ENCODE peak calls at places on chromosomes 7 and 10, in five cellular contexts. One of them, this sample, is unnamed.
A peak's percentile ranks its signal among the peaks of the same experiment; 100 is the strongest.

GRCh38 chr7:121084256-121084655 is 95.7 kb downstream of the CPED1 start:
- DNase-seq in tibial artery: no peak
- DNase-seq in colonic mucosa: no peak
- DNase-seq in GM12878: no peak
- DNase-seq in Peyer's patch: no peak
- DNase-seq in this sample: peak; percentile 28

GRCh38 chr7:152523916-152524315 is 88.1 kb upstream of the KMT2C start:
- DNase-seq in tibial artery: no peak
- DNase-seq in colonic mucosa: no peak
- DNase-seq in GM12878: no peak
- DNase-seq in Peyer's patch: no peak
- DNase-seq in this sample: no peak

GRCh38 chr10:1166828-1167275 is 110.7 kb downstream of the WDR37 start:
- DNase-seq in tibial artery: peak; percentile 2
- DNase-seq in colonic mucosa: no peak
- DNase-seq in GM12878: no peak
- DNase-seq in Peyer's patch: peak; percentile 20
- DNase-seq in this sample: no peak

GRCh38 chr7:95246935-95247370 is 77.4 kb downstream of the PON1 start:
- DNase-seq in tibial artery: peak; percentile 29
- DNase-seq in colonic mucosa: peak; percentile 76
- DNase-seq in GM12878: peak; percentile 5
- DNase-seq in Peyer's patch: no peak
- DNase-seq in this sample: peak; percentile 85

GRCh38 chr7:90613088-90613498 is 17.0 kb downstream of the CDK14 start:
- DNase-seq in tibial artery: no peak
- DNase-seq in colonic mucosa: no peak
- DNase-seq in GM12878: peak; percentile 69
- DNase-seq in Peyer's patch: no peak
- DNase-seq in this sample: peak; percentile 47

GRCh38 chr10:103448751-103449150 is 3.4 kb downstream of the CALHM2 start:
- DNase-seq in tibial artery: peak; percentile 88
- DNase-seq in colonic mucosa: peak; percentile 34
- DNase-seq in GM12878: no peak
- DNase-seq in Peyer's patch: no peak
- DNase-seq in this sample: peak; percentile 80

GRCh38 chr10:11867497-11867896 is 44.3 kb downstream of the PROSER2 start:
- DNase-seq in tibial artery: no peak
- DNase-seq in colonic mucosa: no peak
- DNase-seq in GM12878: no peak
- DNase-seq in Peyer's patch: no peak
- DNase-seq in this sample: no peak

GRCh38 chr7:130275826-130276291 is 9.2 kb downstream of the CPA2 start:
- DNase-seq in tibial artery: no peak
- DNase-seq in colonic mucosa: no peak
- DNase-seq in GM12878: no peak
- DNase-seq in Peyer's patch: no peak
- DNase-seq in this sample: no peak

GRCh38 chr10:24370877-24371276 is 161.9 kb downstream of the KIAA1217 start:
- DNase-seq in tibial artery: no peak
- DNase-seq in colonic mucosa: no peak
- DNase-seq in GM12878: no peak
- DNase-seq in Peyer's patch: no peak
- DNase-seq in this sample: no peak

GRCh38 chr7:157840913-157841756 is 504.3 kb downstream of the DNAJB6 start:
- DNase-seq in tibial artery: no peak
- DNase-seq in colonic mucosa: no peak
- DNase-seq in GM12878: no peak
- DNase-seq in Peyer's patch: peak; percentile 29
- DNase-seq in this sample: no peak

GRCh38 chr10:50224330-50224952 is 26.9 kb downstream of the ASAH2 start:
- DNase-seq in tibial artery: no peak
- DNase-seq in colonic mucosa: peak; percentile 29
- DNase-seq in GM12878: peak; percentile 36
- DNase-seq in Peyer's patch: no peak
- DNase-seq in this sample: peak; percentile 70

GRCh38 chr7:142770720-142771352 is at the start of gene PRSS2:
- DNase-seq in tibial artery: no peak
- DNase-seq in colonic mucosa: no peak
- DNase-seq in GM12878: peak; percentile 12
- DNase-seq in Peyer's patch: no peak
- DNase-seq in this sample: no peak

GRCh38 chr7:29953735-29954347 is 35.8 kb downstream of the SCRN1 start:
- DNase-seq in tibial artery: no peak
- DNase-seq in colonic mucosa: no peak
- DNase-seq in GM12878: no peak
- DNase-seq in Peyer's patch: no peak
- DNase-seq in this sample: peak; percentile 33

GRCh38 chr7:94529516-94529915 is 19.9 kb downstream of the CASD1 start:
- DNase-seq in tibial artery: no peak
- DNase-seq in colonic mucosa: no peak
- DNase-seq in GM12878: no peak
- DNase-seq in Peyer's patch: no peak
- DNase-seq in this sample: peak; percentile 43

GRCh38 chr10:109889867-109890266 is 33.4 kb downstream of the XPNPEP1 start:
- DNase-seq in tibial artery: no peak
- DNase-seq in colonic mucosa: no peak
- DNase-seq in GM12878: no peak
- DNase-seq in Peyer's patch: no peak
- DNase-seq in this sample: peak; percentile 83

GRCh38 chr10:61836888-61837747 is 64.4 kb upstream of the ARID5B start:
- DNase-seq in tibial artery: no peak
- DNase-seq in colonic mucosa: no peak
- DNase-seq in GM12878: no peak
- DNase-seq in Peyer's patch: no peak
- DNase-seq in this sample: peak; percentile 60

GRCh38 chr10:123687758-123688157 is 21.6 kb downstream of the GPR26 start:
- DNase-seq in tibial artery: no peak
- DNase-seq in colonic mucosa: no peak
- DNase-seq in GM12878: no peak
- DNase-seq in Peyer's patch: peak; percentile 40
- DNase-seq in this sample: no peak
- TF ChIP-seq CTCF in tibial artery: no peak
- TF ChIP-seq CTCF in colonic mucosa: no peak
- TF ChIP-seq CTCF in GM12878: no peak
- TF ChIP-seq CTCF in Peyer's patch: no peak
- TF ChIP-seq CTCF in this sample: no peak

GRCh38 chr10:121667948-121668335 is 69.7 kb upstream of the FGFR2 start:
- DNase-seq in tibial artery: no peak
- DNase-seq in colonic mucosa: no peak
- DNase-seq in GM12878: no peak
- DNase-seq in Peyer's patch: no peak
- DNase-seq in this sample: no peak
- H3K4me3 ChIP-seq in tibial artery: no peak overlapping the region
- H3K4me3 ChIP-seq in colonic mucosa: no peak overlapping the region
- H3K4me3 ChIP-seq in GM12878: no peak overlapping the region
- H3K4me3 ChIP-seq in Peyer's patch: no peak overlapping the region
- H3K4me3 ChIP-seq in this sample: no peak overlapping the region

GRCh38 chr7:66929935-66930334 is 8.9 kb downstream of the TMEM248 start:
- DNase-seq in tibial artery: no peak
- DNase-seq in colonic mucosa: no peak
- DNase-seq in GM12878: no peak
- DNase-seq in Peyer's patch: no peak
- DNase-seq in this sample: no peak

GRCh38 chr7:66930341-66930740 is 9.3 kb downstream of the TMEM248 start:
- DNase-seq in tibial artery: no peak
- DNase-seq in colonic mucosa: no peak
- DNase-seq in GM12878: no peak
- DNase-seq in Peyer's patch: no peak
- DNase-seq in this sample: peak; percentile 21

GRCh38 chr7:66937940-66938339 is 16.9 kb downstream of the TMEM248 start:
- DNase-seq in tibial artery: no peak
- DNase-seq in colonic mucosa: no peak
- DNase-seq in GM12878: no peak
- DNase-seq in Peyer's patch: no peak
- DNase-seq in this sample: no peak

GRCh38 chr7:66929170-66929569 is 8.1 kb downstream of the TMEM248 start:
- DNase-seq in tibial artery: no peak
- DNase-seq in colonic mucosa: no peak
- DNase-seq in GM12878: no peak
- DNase-seq in Peyer's patch: no peak
- DNase-seq in this sample: no peak

GRCh38 chr7:66933469-66933868 is 12.4 kb downstream of the TMEM248 start:
- DNase-seq in tibial artery: no peak
- DNase-seq in colonic mucosa: no peak
- DNase-seq in GM12878: no peak
- DNase-seq in Peyer's patch: no peak
- DNase-seq in this sample: no peak
- TF ChIP-seq CTCF in tibial artery: no peak
- TF ChIP-seq CTCF in colonic mucosa: no peak
- TF ChIP-seq CTCF in GM12878: no peak
- TF ChIP-seq CTCF in Peyer's patch: no peak
- TF ChIP-seq CTCF in this sample: no peak

GRCh38 chr7:87151002-87151505 is 1.2 kb upstream of the DMTF1 start:
- DNase-seq in tibial artery: no peak
- DNase-seq in colonic mucosa: no peak
- DNase-seq in GM12878: no peak
- DNase-seq in Peyer's patch: no peak
- DNase-seq in this sample: no peak
- H3K4me3 ChIP-seq in tibial artery: peak overlapping the region; percentile 85
- H3K4me3 ChIP-seq in colonic mucosa: peak overlapping the region; percentile 54
- H3K4me3 ChIP-seq in GM12878: peak overlapping the region; percentile 91
- H3K4me3 ChIP-seq in Peyer's patch: no peak overlapping the region
- H3K4me3 ChIP-seq in this sample: no peak overlapping the region

This sample was measured in fibroblast of pulmonary artery.